ENCODE peak calls at places on chromosomes 16 and 17, in four cellular contexts. F, W, Q and U are unnamed samples.

GRCh38 chr16:72858611-72859493 is 189.1 kb downstream of the ZFHX3 start:
- DNase-seq in F (no peak), W (no peak), Q (no peak), U (no peak)

GRCh38 chr17:6919158-6919557 is 76.7 kb upstream of the ALOX12 start:
- DNase-seq in F (no peak), W (no peak), Q (no peak), U (no peak)

GRCh38 chr16:2973081-2973480 is 3.9 kb downstream of the PAQR4 start:
- DNase-seq in F (no peak), W (no peak), Q (no peak), U (no peak)

GRCh38 chr17:42394838-42395237 is 6.6 kb upstream of the STAT3 start:
- DNase-seq in F (no peak), W (no peak), Q (no peak), U (no peak)

GRCh38 chr16:11307639-11308492 is 26.7 kb upstream of the PRM1 start:
- DNase-seq in F (no peak), W (no peak), Q (no peak), U (no peak)

GRCh38 chr17:47808036-47808829 is 13.4 kb downstream of the OSBPL7 start:
- DNase-seq in F (no peak), W (no peak), Q (no peak), U (no peak)

GRCh38 chr16:31568577-31569359 is 41.1 kb downstream of the AHSP start:
- DNase-seq in F (no peak), W (no peak), Q (no peak), U (no peak)

GRCh38 chr17:1649844-1650409 is at the start of gene RILP:
- DNase-seq in F (peak; percentile 45), W (peak; percentile 73), Q (peak; percentile 64), U (peak; percentile 93)

GRCh38 chr16:58262592-58262991 is 32.2 kb downstream of the PRSS54 start:
- DNase-seq in F (no peak), W (no peak), Q (no peak), U (no peak)

GRCh38 chr17:6035801-6036394 is 34.3 kb upstream of the WSCD1 start:
- DNase-seq in F (no peak), W (no peak), Q (no peak), U (no peak)

GRCh38 chr17:43114101-43114691 is 11.0 kb downstream of the BRCA1 start:
- DNase-seq in F (no peak), W (peak; percentile 71), Q (no peak), U (no peak)

GRCh38 chr17:72189781-72190593 is 69.2 kb downstream of the SOX9 start:
- DNase-seq in F (no peak), W (no peak), Q (no peak), U (no peak)

GRCh38 chr16:70808371-70808770 is 7.4 kb upstream of the VAC14 start:
- DNase-seq in F (no peak), W (no peak), Q (no peak), U (no peak)

GRCh38 chr16:47833771-47834170 is 322.0 kb downstream of the ABCC12 start:
- DNase-seq in F (no peak), W (no peak), Q (no peak), U (no peak)

GRCh38 chr17:12622726-12623125 is 43.0 kb upstream of the MYOCD start:
- DNase-seq in F (no peak), W (no peak), Q (no peak), U (no peak)

GRCh38 chr17:45310380-45311324 is 6.2 kb downstream of the MAP3K14 start:
- DNase-seq in F (no peak), W (no peak), Q (no peak), U (peak; percentile 59)

GRCh38 chr17:57463103-57463885 is 207.0 kb downstream of the MSI2 start:
- DNase-seq in F (peak; percentile 65), W (no peak), Q (no peak), U (no peak)

GRCh38 chr16:87441886-87442580 is 49.9 kb downstream of the MAP1LC3B start:
- DNase-seq in F (no peak), W (no peak), Q (no peak), U (no peak)

GRCh38 chr16:48117217-48118105 is 38.3 kb downstream of the ABCC12 start:
- DNase-seq in F (peak; percentile 58), W (peak; percentile 73), Q (peak; percentile 42), U (peak; percentile 34)

GRCh38 chr16:6038966-6039530 is 941.5 kb upstream of the EEF2KMT start:
- DNase-seq in F (no peak), W (no peak), Q (no peak), U (no peak)

GRCh38 chr17:39009471-39010085 is 42.4 kb upstream of the FBXO47 start:
- DNase-seq in F (no peak), W (no peak), Q (no peak), U (no peak)

GRCh38 chr16:83619381-83620150 is 188.2 kb upstream of the HSBP1 start:
- DNase-seq in F (peak; percentile 7), W (no peak), Q (no peak), U (no peak)

GRCh38 chr17:65055708-65056638 is 567 bp downstream of the GNA13 start:
- DNase-seq in F (peak; percentile 66), W (peak; percentile 38), Q (peak; percentile 44), U (peak; percentile 50)

GRCh38 chr16:28157768-28158535 is 53.8 kb downstream of the XPO6 start:
- DNase-seq in F (no peak), W (no peak), Q (no peak), U (no peak)

GRCh38 chr16:58970775-58971174 is 236.7 kb upstream of the GOT2 start:
- DNase-seq in F (no peak), W (peak; percentile 23), Q (no peak), U (no peak)

GRCh38 chr17:45394913-45395568 is 37.6 kb downstream of the ARHGAP27 start:
- DNase-seq in F (peak; percentile 83), W (peak; percentile 72), Q (peak; percentile 59), U (peak; percentile 36)

GRCh38 chr16:87075319-87075860 is 241.8 kb downstream of the C16orf95 start:
- DNase-seq in F (no peak), W (no peak), Q (no peak), U (no peak)

GRCh38 chr16:81526199-81526598 is 81.6 kb downstream of the CMIP start:
- DNase-seq in F (no peak), W (no peak), Q (peak; percentile 45), U (no peak)

GRCh38 chr17:71801301-71801700 is 319.5 kb upstream of the SOX9 start:
- DNase-seq in F (no peak), W (no peak), Q (no peak), U (no peak)

GRCh38 chr17:71828182-71828596 is 292.6 kb upstream of the SOX9 start:
- DNase-seq in F (no peak), W (no peak), Q (no peak), U (no peak)

GRCh38 chr17:55458977-55459376 is 37.3 kb upstream of the MMD start:
- DNase-seq in F (peak; percentile 36), W (peak; percentile 30), Q (peak; percentile 67), U (no peak)

GRCh38 chr16:27405546-27406451 is 3.8 kb downstream of the IL21R start:
- DNase-seq in F (no peak), W (no peak), Q (no peak), U (no peak)

GRCh38 chr16:88640520-88641247 is 2.3 kb downstream of the IL17C start:
- DNase-seq in F (no peak), W (no peak), Q (no peak), U (no peak)

GRCh38 chr17:19369846-19370492 is 7.4 kb upstream of the B9D1 start:
- DNase-seq in F (no peak), W (no peak), Q (no peak), U (no peak)

GRCh38 chr17:17836818-17837379 is at the start of gene SREBF1:
- DNase-seq in F (peak; percentile 88), W (peak; percentile 74), Q (peak; percentile 61), U (peak; percentile 72)

GRCh38 chr17:78343099-78343432 is 16.8 kb downstream of the SOCS3 start:
- DNase-seq in F (no peak), W (peak; percentile 86), Q (peak; percentile 57), U (peak; percentile 62)

GRCh38 chr17:8441690-8442089 is 6.0 kb downstream of the NDEL1 start:
- DNase-seq in F (no peak), W (no peak), Q (no peak), U (no peak)

GRCh38 chr16:48609453-48610023 is 442 bp downstream of the N4BP1 start:
- DNase-seq in F (peak; percentile 22), W (peak; percentile 70), Q (peak; percentile 39), U (no peak)